ENCODE peak calls at places on chromosomes 1 and 21, in seven cellular contexts. One of them, this sample, is unnamed.

GRCh38 chr1:119254067-119254720 is 113.7 kb upstream of the WARS2 start:
- DNase-seq in PC-3: peak; percentile 90
- DNase-seq in SK-N-SH: no peak
- DNase-seq in GM23248: no peak
- DNase-seq in neural progenitor cell: no peak
- DNase-seq in GM23338: no peak
- DNase-seq in hepatocyte: no peak
- DNase-seq in this sample: no peak

GRCh38 chr1:157147906-157148717 is 9.9 kb upstream of the ETV3 start:
- DNase-seq in GM23338: no peak
- DNase-seq in SK-N-SH: no peak
- DNase-seq in GM23248: no peak
- DNase-seq in hepatocyte: no peak
- DNase-seq in PC-3: peak; percentile 50
- DNase-seq in neural progenitor cell: no peak
- DNase-seq in this sample: peak; percentile 44

GRCh38 chr1:236147068-236147467 is 4.7 kb downstream of the GPR137B start:
- DNase-seq in PC-3: no peak
- DNase-seq in SK-N-SH: no peak
- DNase-seq in GM23338: no peak
- DNase-seq in neural progenitor cell: no peak
- DNase-seq in hepatocyte: no peak
- DNase-seq in GM23248: no peak
- DNase-seq in this sample: no peak

GRCh38 chr1:114034561-114035303 is 55.5 kb downstream of the OLFML3 start:
- DNase-seq in GM23338: peak; percentile 18
- DNase-seq in GM23248: peak; percentile 28
- DNase-seq in neural progenitor cell: no peak
- DNase-seq in hepatocyte: no peak
- DNase-seq in PC-3: peak; percentile 62
- DNase-seq in SK-N-SH: no peak
- DNase-seq in this sample: no peak

GRCh38 chr1:113046569-113046968 is 26.4 kb upstream of the LRIG2 start:
- DNase-seq in GM23338: no peak
- DNase-seq in GM23248: no peak
- DNase-seq in PC-3: no peak
- DNase-seq in neural progenitor cell: no peak
- DNase-seq in SK-N-SH: no peak
- DNase-seq in hepatocyte: no peak
- DNase-seq in this sample: no peak

GRCh38 chr21:16084776-16085364 is 355.1 kb downstream of the USP25 start:
- DNase-seq in PC-3: peak; percentile 88
- DNase-seq in hepatocyte: no peak
- DNase-seq in neural progenitor cell: no peak
- DNase-seq in SK-N-SH: no peak
- DNase-seq in GM23338: no peak
- DNase-seq in GM23248: peak; percentile 85
- DNase-seq in this sample: no peak

GRCh38 chr1:15261155-15262002 is 14.4 kb downstream of the FHAD1 start:
- DNase-seq in hepatocyte: no peak
- DNase-seq in GM23338: peak; percentile 20
- DNase-seq in neural progenitor cell: no peak
- DNase-seq in SK-N-SH: no peak
- DNase-seq in GM23248: peak; percentile 59
- DNase-seq in PC-3: no peak
- DNase-seq in this sample: no peak

GRCh38 chr1:228012555-228012954 is 5.8 kb downstream of the WNT3A start:
- DNase-seq in GM23338: no peak
- DNase-seq in SK-N-SH: no peak
- DNase-seq in GM23248: no peak
- DNase-seq in PC-3: no peak
- DNase-seq in neural progenitor cell: no peak
- DNase-seq in hepatocyte: no peak
- DNase-seq in this sample: no peak

GRCh38 chr1:2044510-2045319 is 5.5 kb upstream of the PRKCZ start:
- DNase-seq in neural progenitor cell: peak; percentile 82
- DNase-seq in PC-3: peak; percentile 85
- DNase-seq in GM23248: peak; percentile 74
- DNase-seq in SK-N-SH: peak; percentile 97
- DNase-seq in hepatocyte: peak; percentile 86
- DNase-seq in GM23338: peak; percentile 70
- DNase-seq in this sample: peak; percentile 59

GRCh38 chr21:45590726-45591618 is 48.7 kb upstream of the SLC19A1 start:
- DNase-seq in hepatocyte: no peak
- DNase-seq in PC-3: peak; percentile 19
- DNase-seq in SK-N-SH: no peak
- DNase-seq in neural progenitor cell: no peak
- DNase-seq in GM23248: peak; percentile 49
- DNase-seq in GM23338: peak; percentile 54
- DNase-seq in this sample: peak; percentile 10

GRCh38 chr1:11629184-11629583 is 25.0 kb downstream of the FBXO2 start:
- DNase-seq in SK-N-SH: no peak
- DNase-seq in GM23248: no peak
- DNase-seq in GM23338: no peak
- DNase-seq in PC-3: no peak
- DNase-seq in hepatocyte: no peak
- DNase-seq in neural progenitor cell: no peak
- DNase-seq in this sample: no peak

GRCh38 chr1:221887091-221887746 is 145.3 kb upstream of the DUSP10 start:
- DNase-seq in GM23248: peak; percentile 97
- DNase-seq in GM23338: no peak
- DNase-seq in hepatocyte: peak; percentile 77
- DNase-seq in PC-3: peak; percentile 100
- DNase-seq in SK-N-SH: peak; percentile 12
- DNase-seq in neural progenitor cell: no peak
- DNase-seq in this sample: no peak

GRCh38 chr1:118115567-118116272 is 69.3 kb downstream of the SPAG17 start:
- DNase-seq in GM23248: peak; percentile 74
- DNase-seq in GM23338: no peak
- DNase-seq in neural progenitor cell: no peak
- DNase-seq in hepatocyte: no peak
- DNase-seq in PC-3: peak; percentile 71
- DNase-seq in SK-N-SH: no peak
- DNase-seq in this sample: no peak

DNA sequence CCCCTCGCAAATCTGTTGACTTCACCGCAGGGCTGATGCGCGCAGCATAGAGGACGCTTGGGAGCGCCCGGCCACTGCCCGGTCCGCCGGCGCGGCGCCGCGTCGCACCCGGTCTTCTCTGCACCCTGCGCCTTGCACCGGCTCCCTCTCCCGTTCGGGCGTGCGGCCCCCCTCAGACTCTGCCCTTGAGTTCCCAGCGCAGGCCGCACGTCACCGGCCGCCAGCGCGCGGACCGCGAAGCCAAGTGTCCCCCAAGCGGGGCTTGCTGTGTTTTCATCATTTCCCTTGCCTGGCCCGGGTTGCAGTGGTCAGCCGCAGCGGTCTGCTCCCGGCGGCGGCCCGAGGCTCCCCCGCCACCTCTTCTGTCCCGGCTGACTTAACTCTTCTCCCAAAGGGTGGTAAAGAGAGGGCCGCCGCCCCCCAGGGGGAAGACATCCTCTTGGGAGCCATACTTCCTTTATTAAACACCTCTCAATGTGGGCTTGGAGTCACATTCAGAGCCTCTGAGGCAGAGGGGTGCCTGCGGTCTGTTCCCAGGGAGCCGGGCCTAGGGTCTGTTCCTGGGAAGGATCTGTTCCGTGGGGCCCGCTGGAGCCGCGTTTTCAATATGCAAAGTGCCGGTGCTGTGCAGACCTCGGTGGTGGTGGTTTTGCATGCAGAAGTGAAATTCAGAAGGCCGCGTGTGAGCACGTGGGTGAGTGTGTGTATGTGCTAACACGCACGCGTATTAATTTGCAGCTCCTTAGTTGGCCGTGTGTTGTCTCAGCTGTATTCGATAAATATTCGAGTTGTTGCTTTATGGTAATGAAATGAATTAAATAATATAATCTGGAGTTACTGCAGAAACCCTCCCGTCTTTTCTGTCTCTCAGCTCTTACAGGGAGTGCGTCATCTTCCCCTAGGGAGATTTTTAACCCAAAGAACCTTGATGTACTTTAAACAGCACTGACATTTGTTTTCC is 17.6 kb downstream of the PBX1 start:
- DNase-seq in PC-3: no peak
- DNase-seq in hepatocyte: no peak
- DNase-seq in SK-N-SH: no peak
- DNase-seq in neural progenitor cell: peak; percentile 70
- DNase-seq in GM23248: no peak
- DNase-seq in GM23338: peak; percentile 70
- DNase-seq in this sample: no peak
- TF ChIP-seq EZH2phosphoT487 in PC-3: no peak
- TF ChIP-seq EZH2phosphoT487 in hepatocyte: no peak
- TF ChIP-seq EZH2phosphoT487 in SK-N-SH: no peak
- TF ChIP-seq EZH2phosphoT487 in neural progenitor cell: no peak
- TF ChIP-seq EZH2phosphoT487 in GM23248: no peak
- TF ChIP-seq EZH2phosphoT487 in GM23338: no peak
- TF ChIP-seq EZH2phosphoT487 in this sample: no peak

DNA sequence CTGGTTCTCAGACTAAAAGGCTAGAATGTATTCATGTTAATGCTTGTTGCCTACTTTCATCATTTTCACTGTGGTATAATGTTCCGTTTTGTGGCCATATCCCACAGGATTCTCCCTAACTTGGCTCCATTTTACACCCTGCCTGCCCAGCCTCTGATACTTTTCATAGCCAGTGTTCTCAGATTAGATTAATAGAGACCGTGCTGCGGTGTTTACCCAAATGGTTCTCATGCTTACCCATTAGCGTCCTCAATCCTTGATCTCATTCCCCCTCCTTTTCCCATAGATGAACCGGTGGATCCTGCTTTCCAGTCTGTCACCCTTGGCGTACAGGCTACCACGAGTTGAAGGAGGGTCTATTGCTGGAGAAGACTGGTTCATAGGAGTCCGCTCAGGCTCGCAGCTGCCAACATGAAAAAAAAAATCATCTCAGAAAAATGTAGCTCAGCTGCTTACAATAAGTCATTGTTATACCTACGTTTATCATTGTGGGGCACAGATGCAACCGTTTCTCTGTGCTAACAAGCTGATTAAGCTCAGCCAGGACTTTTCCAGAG is 78.7 kb downstream of the SETD4 start:
- DNase-seq in PC-3: no peak
- DNase-seq in neural progenitor cell: no peak
- DNase-seq in hepatocyte: no peak
- DNase-seq in GM23338: no peak
- DNase-seq in GM23248: peak; percentile 13
- DNase-seq in SK-N-SH: no peak
- DNase-seq in this sample: no peak
- H3K4me1 ChIP-seq in PC-3: no peaks in the 10 kb centered on the region
- H3K4me1 ChIP-seq in neural progenitor cell: no peaks in the 10 kb centered on the region
- H3K4me1 ChIP-seq in hepatocyte: peaks cover 10% of the 10 kb centered on the region
- H3K4me1 ChIP-seq in GM23338: no peaks in the 10 kb centered on the region
- H3K4me1 ChIP-seq in GM23248: no peaks in the 10 kb centered on the region
- H3K4me1 ChIP-seq in SK-N-SH: no peaks in the 10 kb centered on the region
- H3K4me1 ChIP-seq in this sample: no peaks in the 10 kb centered on the region

GRCh38 chr1:205648212-205648910 is 16.6 kb upstream of the ELK4 start:
- DNase-seq in GM23248: no peak
- DNase-seq in SK-N-SH: peak; percentile 27
- DNase-seq in PC-3: no peak
- DNase-seq in GM23338: no peak
- DNase-seq in neural progenitor cell: peak; percentile 43
- DNase-seq in hepatocyte: no peak
- DNase-seq in this sample: no peak
- TF ChIP-seq EZH2phosphoT487 in GM23248: no peak
- TF ChIP-seq EZH2phosphoT487 in SK-N-SH: no peak
- TF ChIP-seq EZH2phosphoT487 in PC-3: no peak
- TF ChIP-seq EZH2phosphoT487 in GM23338: no peak
- TF ChIP-seq EZH2phosphoT487 in neural progenitor cell: no peak
- TF ChIP-seq EZH2phosphoT487 in hepatocyte: no peak
- TF ChIP-seq EZH2phosphoT487 in this sample: no peak

DNA sequence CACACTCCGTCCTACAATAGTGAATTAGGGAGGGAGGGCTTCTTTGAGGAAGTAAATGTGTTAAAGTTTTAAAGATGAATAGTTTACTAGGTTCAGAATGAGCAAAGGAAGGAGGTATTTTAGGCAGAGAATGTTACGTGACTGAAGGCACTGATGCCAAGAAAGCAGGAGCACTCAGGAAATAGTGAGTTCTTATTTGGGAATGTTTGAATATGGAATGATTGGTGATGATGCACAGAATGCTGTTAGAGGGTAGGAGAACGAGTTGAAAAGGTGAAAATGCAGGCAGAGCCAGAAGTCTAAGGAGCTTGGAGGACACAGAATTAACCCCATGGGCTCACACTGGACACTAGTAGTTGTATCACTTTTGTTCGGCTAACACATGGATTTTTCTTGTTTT is 108.0 kb downstream of the NRIP1 start:
- DNase-seq in neural progenitor cell: no peak
- DNase-seq in GM23338: no peak
- DNase-seq in GM23248: peak; percentile 84
- DNase-seq in PC-3: peak; percentile 87
- DNase-seq in hepatocyte: no peak
- DNase-seq in SK-N-SH: no peak
- DNase-seq in this sample: no peak
- H3K4me1 ChIP-seq in neural progenitor cell: peaks cover 18% of the 10 kb centered on the region
- H3K4me1 ChIP-seq in GM23338: no peaks in the 10 kb centered on the region
- H3K4me1 ChIP-seq in GM23248: peaks cover 43% of the 10 kb centered on the region
- H3K4me1 ChIP-seq in PC-3: peaks cover 41% of the 10 kb centered on the region
- H3K4me1 ChIP-seq in hepatocyte: no peaks in the 10 kb centered on the region
- H3K4me1 ChIP-seq in SK-N-SH: no peaks in the 10 kb centered on the region
- H3K4me1 ChIP-seq in this sample: no peaks in the 10 kb centered on the region

DNA sequence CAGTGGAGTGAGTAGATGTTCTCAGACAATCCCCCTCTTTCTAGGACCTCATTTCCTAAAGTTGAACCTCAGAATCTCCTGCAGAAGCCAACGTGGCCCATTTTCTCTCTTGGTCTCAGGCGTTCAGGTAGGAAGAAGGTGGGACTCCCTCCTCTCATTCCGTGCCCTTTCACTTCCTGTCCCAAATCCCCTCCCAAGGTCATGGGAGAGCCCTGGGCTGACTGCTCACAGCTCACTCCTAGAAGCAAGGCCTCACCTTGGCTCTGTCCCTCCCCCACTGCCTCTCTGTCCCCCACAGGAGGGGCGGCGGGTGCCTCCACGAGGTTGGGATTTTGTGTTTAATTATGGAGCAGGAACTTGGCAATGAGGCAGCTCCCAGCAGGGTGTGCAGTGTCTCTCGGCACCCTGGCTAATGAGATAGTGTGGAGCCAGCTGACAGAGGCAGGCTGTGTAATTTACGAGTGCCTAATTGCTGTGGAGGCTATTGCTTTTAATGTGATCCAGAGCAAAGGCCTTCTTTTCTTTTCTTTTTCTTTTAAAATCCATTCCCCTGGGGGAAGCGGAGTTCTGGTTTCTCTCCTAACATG is 9.1 kb upstream of the CDK18 start:
- DNase-seq in PC-3: no peak
- DNase-seq in SK-N-SH: no peak
- DNase-seq in GM23248: no peak
- DNase-seq in GM23338: peak; percentile 57
- DNase-seq in neural progenitor cell: no peak
- DNase-seq in hepatocyte: no peak
- DNase-seq in this sample: no peak
- TF ChIP-seq EZH2phosphoT487 in PC-3: no peak
- TF ChIP-seq EZH2phosphoT487 in SK-N-SH: no peak
- TF ChIP-seq EZH2phosphoT487 in GM23248: no peak
- TF ChIP-seq EZH2phosphoT487 in GM23338: no peak
- TF ChIP-seq EZH2phosphoT487 in neural progenitor cell: no peak
- TF ChIP-seq EZH2phosphoT487 in hepatocyte: no peak
- TF ChIP-seq EZH2phosphoT487 in this sample: no peak

This sample was measured in OCI-LY7.